ENCODE peak calls at places on chromosomes 2 and 18, in seven cellular contexts. Z is WTC11; W is H9; V is CD8-positive, alpha-beta T cell; X is lower leg skin; T is OCI-LY7; M is left ventricle myocardium inferior. H is an unnamed sample.

GRCh38 chr18:3623769-3624545 is 174.0 kb downstream of the TGIF1 start:
- DNase-seq in W (peak; percentile 82), X (peak; percentile 95), T (no peak), Z (peak; percentile 45), V (no peak), M (peak; percentile 71), H (peak; percentile 47)

GRCh38 chr2:128727914-128728313 is 409.2 kb upstream of the HS6ST1 start:
- DNase-seq in W (no peak), Z (no peak), T (no peak), X (peak; percentile 84), V (no peak), M (no peak), H (no peak)

GRCh38 chr2:179235463-179236108 is 29.0 kb downstream of the SESTD1 start:
- DNase-seq in Z (no peak), V (no peak), M (no peak), W (no peak), X (no peak), T (no peak), H (no peak)

GRCh38 chr2:19416784-19417684 is 58.6 kb upstream of the OSR1 start:
- DNase-seq in T (no peak), X (no peak), Z (no peak), M (peak; percentile 33), V (no peak), W (no peak), H (no peak)

GRCh38 chr2:47299555-47299954 is 103.4 kb upstream of the MSH2 start:
- DNase-seq in W (no peak), M (no peak), T (no peak), X (no peak), Z (no peak), V (no peak), H (no peak)

GRCh38 chr2:68505603-68506159 is 38.3 kb downstream of the APLF start:
- DNase-seq in W (no peak), Z (no peak), V (no peak), X (no peak), M (no peak), T (no peak), H (no peak)

GRCh38 chr2:222136106-222136630 is 162.6 kb downstream of the PAX3 start:
- DNase-seq in Z (no peak), M (no peak), V (no peak), X (no peak), T (no peak), W (no peak), H (no peak)

GRCh38 chr2:30030361-30030760 is 109.0 kb upstream of the ALK start:
- DNase-seq in X (no peak), M (no peak), W (no peak), V (no peak), Z (no peak), T (no peak), H (no peak)

GRCh38 chr2:108217211-108217610 is 22.6 kb upstream of the SULT1C3 start:
- DNase-seq in T (no peak), V (no peak), M (no peak), X (no peak), Z (no peak), W (no peak), H (no peak)

GRCh38 chr2:134310450-134311079 is 56.7 kb downstream of the MGAT5 start:
- DNase-seq in X (no peak), T (no peak), M (no peak), V (no peak), Z (no peak), W (no peak), H (no peak)

GRCh38 chr18:477565-477964 is 22.9 kb downstream of the COLEC12 start:
- DNase-seq in Z (peak; percentile 56), T (peak; percentile 45), W (peak; percentile 43), V (no peak), M (no peak), X (no peak), H (no peak)
- TF ChIP-seq CTCF in Z (peak; percentile 31), T (peak; percentile 71), W (peak; percentile 75), V (no peak), M (peak; percentile 24), X (no peak), H (no peak)

DNA sequence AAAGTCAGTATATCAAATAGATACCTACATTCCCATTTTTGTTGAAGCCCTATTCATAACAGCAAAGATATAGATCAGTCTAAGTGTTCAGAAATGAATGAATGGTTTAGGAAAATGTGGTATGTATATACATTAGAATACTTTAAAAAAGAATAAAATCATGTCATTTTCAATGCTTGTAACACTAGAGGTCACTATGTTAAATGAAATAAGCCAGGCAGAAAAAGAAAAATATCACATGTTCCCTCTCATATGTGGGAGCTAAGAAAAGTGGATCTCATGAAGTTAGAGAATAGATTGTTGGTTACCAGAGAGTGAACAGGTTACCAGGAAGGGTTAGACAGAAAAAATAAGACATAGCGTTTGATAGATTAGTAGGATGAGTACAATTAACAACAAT is 1111.0 kb upstream of the SLC39A10 start:
- DNase-seq in M (no peak), X (no peak), W (no peak), V (no peak), Z (no peak), T (peak; percentile 4), H (no peak)
- TF ChIP-seq CTCF in M (no peak), X (no peak), W (peak; percentile 45), V (no peak), Z (no peak), T (peak; percentile 68), H (no peak)

DNA sequence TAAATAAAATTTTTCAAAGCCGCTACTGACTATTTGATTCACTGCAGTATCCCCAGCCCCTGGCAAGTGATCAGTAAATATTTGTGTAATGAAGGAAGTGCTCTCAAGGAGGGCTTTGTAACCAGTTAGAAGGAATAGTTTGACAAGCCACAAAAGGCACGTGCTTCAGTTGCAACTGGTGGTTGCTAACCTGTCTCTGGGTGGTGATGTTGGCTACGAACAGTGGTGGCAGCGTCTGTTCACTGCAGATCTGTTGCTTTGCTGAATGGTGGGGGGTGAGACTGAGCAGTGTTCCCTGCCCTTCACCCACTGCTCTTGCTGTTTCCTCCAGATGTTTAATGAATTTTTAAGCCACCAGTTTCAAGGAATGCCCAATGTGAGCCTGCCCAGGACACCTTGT is 73.9 kb upstream of the SIX2 start:
- DNase-seq in W (no peak), Z (no peak), V (no peak), M (no peak), X (no peak), T (peak; percentile 53), H (no peak)
- TF ChIP-seq CTCF in W (peak; percentile 9), Z (no peak), V (no peak), M (no peak), X (no peak), T (peak; percentile 52), H (no peak)

DNA sequence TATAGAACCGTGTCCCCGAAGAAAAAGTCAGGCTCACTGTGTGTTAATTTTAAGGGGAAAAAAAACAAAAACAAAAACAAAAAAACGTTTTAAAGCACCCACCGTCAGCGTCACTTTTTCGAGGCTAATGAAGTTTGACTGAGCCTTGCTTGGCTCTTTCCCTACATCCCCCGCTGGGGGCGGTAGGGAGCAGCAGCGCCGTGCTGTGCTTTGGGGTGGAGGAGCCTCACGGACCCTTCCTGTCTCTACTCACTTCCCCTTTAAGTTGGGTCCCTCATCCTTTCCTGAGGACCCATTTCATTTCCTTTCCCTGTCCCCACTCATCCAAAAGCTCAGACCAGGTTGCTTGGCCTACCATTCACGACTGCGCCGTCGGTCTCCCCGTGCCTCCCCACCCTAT is 82.8 kb upstream of the RPL31 start:
- DNase-seq in Z (peak; percentile 67), X (no peak), V (no peak), W (peak; percentile 59), T (peak; percentile 30), M (no peak), H (no peak)
- TF ChIP-seq CTCF in Z (peak; percentile 88), X (no peak), V (peak; percentile 46), W (peak; percentile 91), T (peak; percentile 75), M (peak; percentile 34), H (no peak)

GRCh38 chr18:57447154-57447621 is 12.0 kb downstream of the ONECUT2 start:
- DNase-seq in W (peak; percentile 84), X (no peak), V (no peak), Z (peak; percentile 85), T (peak; percentile 1), M (no peak), H (no peak)
- TF ChIP-seq CTCF in W (peak; percentile 65), X (no peak), V (no peak), Z (no peak), T (no peak), M (no peak), H (no peak)

DNA sequence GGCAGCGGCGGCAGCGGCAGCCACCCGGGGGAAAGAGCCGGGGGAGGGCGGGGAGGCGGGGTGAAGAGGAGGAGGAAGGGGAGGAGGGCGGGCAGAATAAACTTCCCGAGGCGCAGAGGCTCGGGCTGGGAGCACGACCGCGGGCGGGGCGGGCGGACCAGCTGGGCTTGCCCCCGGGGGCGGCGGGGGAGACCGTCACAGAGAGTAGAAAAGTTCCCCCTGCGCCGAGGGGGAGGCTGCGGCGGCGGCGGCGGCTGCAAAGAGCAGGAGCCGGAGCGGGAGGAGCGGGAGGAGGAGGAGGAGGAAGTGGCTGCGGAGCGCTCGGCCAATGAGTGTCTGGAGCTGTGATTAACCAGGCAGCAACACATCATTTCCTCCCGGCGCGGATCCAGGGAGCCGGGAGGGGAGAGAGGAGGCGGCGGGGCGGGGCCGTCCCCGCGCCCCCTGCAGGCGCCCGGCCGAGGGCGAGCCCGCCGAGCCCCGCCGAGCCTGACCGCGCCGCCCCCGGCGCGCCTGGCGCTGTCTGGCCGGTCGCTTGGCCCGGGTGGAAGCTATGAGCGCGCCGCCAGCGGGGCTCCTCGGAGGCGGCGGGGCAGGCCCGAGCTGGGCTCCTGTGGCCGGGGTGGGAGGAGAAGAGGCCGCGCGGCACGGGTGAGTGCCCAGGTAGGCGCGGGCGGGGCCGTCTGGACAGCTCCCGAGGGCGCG is at the start of gene ACVR1:
- DNase-seq in W (peak; percentile 95), V (peak; percentile 37), M (peak; percentile 96), X (peak; percentile 99), Z (peak; percentile 87), T (peak; percentile 87), H (peak; percentile 80)
- TF ChIP-seq CTCF in W (peak; percentile 40), V (peak; percentile 27), M (peak; percentile 52), X (no peak), Z (no peak), T (no peak), H (no peak)

GRCh38 chr18:55522011-55522410 is 66.0 kb downstream of the TCF4 start:
- DNase-seq in X (no peak), V (no peak), W (peak; percentile 62), M (no peak), T (peak; percentile 32), Z (peak; percentile 84), H (no peak)
- TF ChIP-seq CTCF in X (no peak), V (peak; percentile 19), W (peak; percentile 87), M (peak; percentile 30), T (peak; percentile 70), Z (peak; percentile 55), H (no peak)

H was measured in omental fat pad.